ENCODE peak calls at places on chromosome 16, in six cellular contexts. U, K, N, J, Y and O are unnamed samples.

GRCh38 chr16:29986931-29987330 is 8.5 kb downstream of the HIRIP3 start:
- DNase-seq in J (no peak), U (no peak), N (no peak), K (no peak), Y (no peak), O (no peak)

GRCh38 chr16:73354426-73354825 is 306.5 kb upstream of the ZFHX3 start:
- DNase-seq in Y (no peak), J (no peak), U (no peak), K (no peak), N (no peak), O (no peak)

GRCh38 chr16:26175944-26176343 is 484.2 kb downstream of the HS3ST4 start:
- DNase-seq in K (no peak), N (no peak), J (no peak), U (no peak), Y (no peak), O (no peak)

GRCh38 chr16:67542464-67542863 is 13.8 kb downstream of the RIPOR1 start:
- DNase-seq in K (no peak), N (no peak), Y (no peak), U (peak), J (peak), O (peak)

GRCh38 chr16:84547539-84548058 is 43.1 kb upstream of the MEAK7 start:
- DNase-seq in J (peak), N (peak), K (no peak), Y (no peak), U (no peak), O (no peak)

GRCh38 chr16:85888405-85889331 is 10.3 kb upstream of the IRF8 start:
- DNase-seq in Y (no peak), K (peak), U (no peak), N (peak), J (no peak), O (no peak)

GRCh38 chr16:67966549-67967182 is 1.8 kb downstream of the SLC12A4 start:
- DNase-seq in Y (peak), U (no peak), N (peak), J (no peak), K (no peak), O (peak)

GRCh38 chr16:27951752-27952151 is 111.8 kb downstream of the GSG1L start:
- DNase-seq in U (no peak), J (no peak), K (no peak), Y (no peak), N (no peak), O (no peak)

GRCh38 chr16:6573577-6573976 is 759.1 kb upstream of the RBFOX1 start:
- DNase-seq in Y (no peak), U (peak), J (peak), N (peak), K (no peak), O (peak)

GRCh38 chr16:57316390-57317017 is 32.0 kb upstream of the PLLP start:
- DNase-seq in N (no peak), U (no peak), K (no peak), J (peak), Y (no peak), O (no peak)

GRCh38 chr16:57538235-57538711 is 1.9 kb upstream of the CCDC102A start:
- DNase-seq in K (no peak), Y (no peak), U (no peak), N (no peak), J (peak), O (no peak)

GRCh38 chr16:65178151-65178550 is 56.3 kb upstream of the CDH11 start:
- DNase-seq in U (no peak), N (no peak), Y (no peak), J (no peak), K (no peak), O (no peak)

GRCh38 chr16:84487358-84487757 is 17.1 kb downstream of the MEAK7 start:
- DNase-seq in K (no peak), U (no peak), J (peak), Y (no peak), N (no peak), O (no peak)

GRCh38 chr16:24568392-24568791 is 29.0 kb downstream of the RBBP6 start:
- DNase-seq in K (no peak), Y (no peak), J (no peak), U (peak), N (no peak), O (no peak)

GRCh38 chr16:75566889-75567255 is 693 bp downstream of the GABARAPL2 start:
- DNase-seq in Y (no peak), U (peak), K (no peak), J (peak), N (no peak), O (peak)

GRCh38 chr16:25228372-25228771 is 11.6 kb downstream of the AQP8 start:
- DNase-seq in N (no peak), U (no peak), K (no peak), Y (no peak), J (no peak), O (no peak)

GRCh38 chr16:19389246-19389645 is 28.4 kb upstream of the TMC5 start:
- DNase-seq in N (peak), Y (no peak), J (peak), U (peak), K (peak), O (peak)

GRCh38 chr16:27761816-27762215 is 211.9 kb downstream of the KATNIP start:
- DNase-seq in U (no peak), K (no peak), N (no peak), Y (peak), J (no peak), O (no peak)

GRCh38 chr16:52573365-52574104 is 26.6 kb upstream of the TOX3 start:
- DNase-seq in U (no peak), K (no peak), N (peak), Y (no peak), J (no peak), O (no peak)
- TF ChIP-seq GABPA in U (no peak), K (no peak), N (no peak), Y (no peak), J (no peak), O (no peak)

GRCh38 chr16:11794447-11794846 is 2.6 kb downstream of the ZC3H7A start:
- DNase-seq in U (no peak), J (no peak), Y (no peak), K (no peak), N (no peak), O (no peak)

GRCh38 chr16:11791144-11791828 is 5.8 kb downstream of the ZC3H7A start:
- DNase-seq in Y (no peak), U (no peak), K (no peak), J (no peak), N (peak), O (no peak)

GRCh38 chr16:11793840-11794239 is 3.2 kb downstream of the ZC3H7A start:
- DNase-seq in K (no peak), U (no peak), Y (no peak), J (no peak), N (no peak), O (peak)

GRCh38 chr16:11794991-11795886 is 1.8 kb downstream of the ZC3H7A start:
- DNase-seq in N (no peak), K (no peak), J (no peak), Y (no peak), U (no peak), O (peak)

DNA sequence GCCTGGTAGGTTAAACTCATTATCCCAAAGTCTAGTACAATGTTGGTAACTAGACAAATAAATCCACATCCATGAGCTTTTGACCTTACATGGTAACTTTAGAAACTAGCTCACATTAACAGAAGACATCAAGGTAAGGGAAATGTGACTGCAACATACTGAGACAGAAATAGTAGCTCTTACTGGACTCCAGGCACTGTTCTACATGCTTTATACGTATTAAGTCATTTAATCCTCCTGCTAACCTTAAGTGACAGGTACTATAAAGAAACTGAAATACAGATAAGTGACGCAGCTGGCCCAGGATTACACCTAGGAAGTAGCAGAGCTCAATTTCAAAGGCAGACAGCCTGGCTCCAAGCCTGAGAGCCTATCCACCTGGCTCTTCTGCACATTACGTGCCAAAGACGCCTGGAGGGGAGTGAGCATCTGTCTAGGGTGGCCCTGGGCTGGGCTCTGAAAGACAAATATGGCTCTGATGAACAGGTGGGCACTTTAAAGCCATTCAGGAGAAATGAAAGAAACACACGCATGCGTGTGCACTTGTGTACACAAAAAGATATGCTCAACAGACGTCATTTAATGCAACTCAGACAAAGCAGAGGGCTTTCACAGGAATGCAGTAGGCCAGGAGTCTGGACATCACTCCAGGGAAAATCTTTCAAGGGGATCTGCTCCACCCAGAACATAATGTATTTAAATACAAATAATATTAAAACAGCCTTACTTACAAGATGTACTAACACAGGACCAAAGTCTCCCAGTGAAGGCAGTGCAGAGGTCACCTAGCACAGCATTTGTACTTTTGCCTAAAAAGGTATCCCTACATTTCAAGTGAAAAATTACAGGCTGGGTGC is 4.4 kb downstream of the ZC3H7A start:
- DNase-seq in Y (no peak), U (no peak), J (no peak), N (peak), K (no peak), O (no peak)
- TF ChIP-seq GABPA in Y (no peak), U (no peak), J (no peak), N (no peak), K (no peak), O (no peak)

GRCh38 chr16:88651276-88651988 is 579 bp upstream of the CYBA start:
- DNase-seq in J (no peak), U (peak), K (peak), Y (no peak), N (peak), O (peak)
- TF ChIP-seq GABPA in J (no peak), U (no peak), K (peak), Y (no peak), N (no peak), O (peak)

DNA sequence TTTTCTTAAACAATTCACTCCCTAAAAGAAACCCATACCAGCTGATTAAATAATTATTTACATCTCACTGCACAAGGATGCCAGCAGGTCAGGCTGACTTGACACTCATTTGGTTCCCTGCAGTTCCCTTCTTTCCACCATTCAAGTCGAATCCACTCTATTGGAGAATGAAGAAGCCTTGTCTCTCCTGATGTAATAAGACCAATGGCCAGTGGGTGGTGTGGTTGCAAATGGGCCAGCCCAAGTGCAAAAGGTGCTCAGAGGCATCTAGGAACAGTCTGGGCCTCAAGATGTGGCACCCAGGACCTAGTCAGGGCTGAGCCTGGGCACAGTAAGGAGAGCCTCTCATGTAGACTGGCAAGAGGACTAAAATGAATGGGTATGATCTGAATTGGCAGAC is 9.3 kb downstream of the C16orf78 start:
- DNase-seq in J (peak), N (peak), K (no peak), Y (no peak), U (no peak), O (peak)
- TF ChIP-seq GABPA in J (no peak), N (no peak), K (no peak), Y (no peak), U (no peak), O (no peak)